ENCODE peak calls at places on chromosomes 7 and 10, in nine cellular contexts. One of them, this sample, is unnamed. For H3K4me1, the result is how much of the 10 kb centered on the place peaks cover.

GRCh38 chr7:141045842-141046630 is 27.8 kb upstream of the TMEM178B start:
- DNase-seq in endodermal cell: no peak
- DNase-seq in neural progenitor cell: no peak
- DNase-seq in left ventricle myocardium inferior: no peak
- DNase-seq in breast epithelium: no peak
- DNase-seq in heart left ventricle: no peak
- DNase-seq in A549: no peak
- DNase-seq in fibroblast of lung: no peak
- DNase-seq in cardiac muscle cell: peak
- DNase-seq in this sample: no peak

GRCh38 chr10:88190123-88190522 is 326.7 kb downstream of the PTEN start:
- DNase-seq in endodermal cell: no peak
- DNase-seq in neural progenitor cell: no peak
- DNase-seq in left ventricle myocardium inferior: no peak
- DNase-seq in breast epithelium: no peak
- DNase-seq in heart left ventricle: no peak
- DNase-seq in A549: no peak
- DNase-seq in fibroblast of lung: no peak
- DNase-seq in cardiac muscle cell: no peak
- DNase-seq in this sample: no peak

GRCh38 chr10:90087197-90088007 is 386.0 kb downstream of the KIF20B start:
- DNase-seq in endodermal cell: no peak
- DNase-seq in neural progenitor cell: no peak
- DNase-seq in left ventricle myocardium inferior: no peak
- DNase-seq in breast epithelium: no peak
- DNase-seq in heart left ventricle: no peak
- DNase-seq in A549: peak
- DNase-seq in fibroblast of lung: peak
- DNase-seq in cardiac muscle cell: peak
- DNase-seq in this sample: no peak

GRCh38 chr7:43508434-43508833 is 74.5 kb upstream of the STK17A start:
- DNase-seq in endodermal cell: no peak
- DNase-seq in neural progenitor cell: no peak
- DNase-seq in left ventricle myocardium inferior: no peak
- DNase-seq in breast epithelium: no peak
- DNase-seq in heart left ventricle: no peak
- DNase-seq in A549: no peak
- DNase-seq in fibroblast of lung: no peak
- DNase-seq in cardiac muscle cell: no peak
- DNase-seq in this sample: no peak

GRCh38 chr7:137546671-137547070 is 203.1 kb upstream of the PTN start:
- DNase-seq in endodermal cell: no peak
- DNase-seq in neural progenitor cell: no peak
- DNase-seq in left ventricle myocardium inferior: no peak
- DNase-seq in breast epithelium: no peak
- DNase-seq in heart left ventricle: no peak
- DNase-seq in A549: no peak
- DNase-seq in fibroblast of lung: peak
- DNase-seq in cardiac muscle cell: peak
- DNase-seq in this sample: no peak

GRCh38 chr10:46556515-46557318 is at the start of gene GPRIN2:
- DNase-seq in endodermal cell: peak
- DNase-seq in neural progenitor cell: peak
- DNase-seq in left ventricle myocardium inferior: peak
- DNase-seq in breast epithelium: peak
- DNase-seq in heart left ventricle: peak
- DNase-seq in A549: no peak
- DNase-seq in fibroblast of lung: no peak
- DNase-seq in cardiac muscle cell: no peak
- DNase-seq in this sample: peak

GRCh38 chr10:91409869-91410637 is at the start of gene HECTD2:
- DNase-seq in endodermal cell: peak
- DNase-seq in neural progenitor cell: peak
- DNase-seq in left ventricle myocardium inferior: peak
- DNase-seq in breast epithelium: peak
- DNase-seq in heart left ventricle: peak
- DNase-seq in A549: peak
- DNase-seq in fibroblast of lung: peak
- DNase-seq in cardiac muscle cell: peak
- DNase-seq in this sample: peak

GRCh38 chr7:158097511-158098124 is 490.0 kb downstream of the PTPRN2 start:
- DNase-seq in endodermal cell: peak
- DNase-seq in neural progenitor cell: no peak
- DNase-seq in left ventricle myocardium inferior: no peak
- DNase-seq in breast epithelium: no peak
- DNase-seq in heart left ventricle: peak
- DNase-seq in A549: no peak
- DNase-seq in fibroblast of lung: no peak
- DNase-seq in cardiac muscle cell: no peak
- DNase-seq in this sample: no peak

GRCh38 chr7:2613113-2613925 is 18.5 kb upstream of the TTYH3 start:
- DNase-seq in endodermal cell: peak
- DNase-seq in neural progenitor cell: no peak
- DNase-seq in left ventricle myocardium inferior: no peak
- DNase-seq in breast epithelium: no peak
- DNase-seq in heart left ventricle: no peak
- DNase-seq in A549: no peak
- DNase-seq in fibroblast of lung: no peak
- DNase-seq in cardiac muscle cell: no peak
- DNase-seq in this sample: peak

GRCh38 chr10:72015868-72016267 is 51.7 kb downstream of the CHST3 start:
- DNase-seq in endodermal cell: no peak
- DNase-seq in neural progenitor cell: no peak
- DNase-seq in left ventricle myocardium inferior: no peak
- DNase-seq in breast epithelium: no peak
- DNase-seq in heart left ventricle: no peak
- DNase-seq in A549: no peak
- DNase-seq in fibroblast of lung: no peak
- DNase-seq in cardiac muscle cell: no peak
- DNase-seq in this sample: no peak

GRCh38 chr10:122044045-122044661 is 55.2 kb downstream of the TACC2 start:
- DNase-seq in endodermal cell: peak
- DNase-seq in neural progenitor cell: peak
- DNase-seq in left ventricle myocardium inferior: no peak
- DNase-seq in breast epithelium: no peak
- DNase-seq in heart left ventricle: peak
- DNase-seq in A549: no peak
- DNase-seq in fibroblast of lung: peak
- DNase-seq in cardiac muscle cell: no peak
- DNase-seq in this sample: peak

GRCh38 chr10:133364645-133365431 is 7.0 kb upstream of the FUOM start:
- DNase-seq in endodermal cell: no peak
- DNase-seq in neural progenitor cell: no peak
- DNase-seq in left ventricle myocardium inferior: no peak
- DNase-seq in breast epithelium: no peak
- DNase-seq in heart left ventricle: no peak
- DNase-seq in A549: no peak
- DNase-seq in fibroblast of lung: no peak
- DNase-seq in cardiac muscle cell: no peak
- DNase-seq in this sample: no peak

GRCh38 chr10:47346572-47347302 is 1.4 kb upstream of the RBP3 start:
- DNase-seq in endodermal cell: no peak
- DNase-seq in neural progenitor cell: no peak
- DNase-seq in left ventricle myocardium inferior: no peak
- DNase-seq in breast epithelium: no peak
- DNase-seq in heart left ventricle: no peak
- DNase-seq in A549: no peak
- DNase-seq in fibroblast of lung: peak
- DNase-seq in cardiac muscle cell: no peak
- DNase-seq in this sample: no peak

DNA sequence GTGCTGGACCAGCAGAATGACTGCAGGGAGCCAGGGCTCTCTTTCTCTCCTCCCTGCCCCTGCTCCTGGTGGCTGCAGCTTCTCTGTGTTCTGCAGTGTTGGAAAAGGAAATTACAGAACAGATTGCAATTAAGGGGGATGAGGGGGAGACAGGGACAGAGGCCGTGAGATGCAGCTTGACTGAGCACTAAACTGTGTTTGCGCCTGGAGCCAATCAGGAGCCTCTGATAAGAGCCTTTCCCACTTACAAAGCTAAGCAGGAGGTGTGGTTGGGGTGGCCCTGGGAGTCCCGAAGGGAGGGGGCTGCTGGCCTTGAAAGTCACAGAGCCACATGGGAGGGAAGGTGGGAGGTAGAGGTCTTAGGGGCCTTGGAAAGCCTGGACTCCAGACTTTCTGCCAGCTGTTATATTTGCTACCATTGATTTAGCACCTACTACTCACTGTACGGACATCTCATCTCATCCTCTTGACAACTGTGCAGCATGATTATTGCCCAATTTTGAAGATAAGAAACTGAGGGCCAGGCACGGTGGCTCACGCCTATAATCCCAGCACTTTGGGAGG is 26.7 kb downstream of the TRIM8 start:
- DNase-seq in endodermal cell: peak
- DNase-seq in neural progenitor cell: no peak
- DNase-seq in left ventricle myocardium inferior: no peak
- DNase-seq in breast epithelium: no peak
- DNase-seq in heart left ventricle: no peak
- DNase-seq in A549: no peak
- DNase-seq in fibroblast of lung: no peak
- DNase-seq in cardiac muscle cell: no peak
- DNase-seq in this sample: no peak
- H3K4me1 ChIP-seq in endodermal cell: under half
- H3K4me1 ChIP-seq in neural progenitor cell: under half
- H3K4me1 ChIP-seq in left ventricle myocardium inferior: half or more
- H3K4me1 ChIP-seq in breast epithelium: under half
- H3K4me1 ChIP-seq in heart left ventricle: half or more
- H3K4me1 ChIP-seq in A549: under half
- H3K4me1 ChIP-seq in fibroblast of lung: under half
- H3K4me1 ChIP-seq in cardiac muscle cell: half or more
- H3K4me1 ChIP-seq in this sample: under half

DNA sequence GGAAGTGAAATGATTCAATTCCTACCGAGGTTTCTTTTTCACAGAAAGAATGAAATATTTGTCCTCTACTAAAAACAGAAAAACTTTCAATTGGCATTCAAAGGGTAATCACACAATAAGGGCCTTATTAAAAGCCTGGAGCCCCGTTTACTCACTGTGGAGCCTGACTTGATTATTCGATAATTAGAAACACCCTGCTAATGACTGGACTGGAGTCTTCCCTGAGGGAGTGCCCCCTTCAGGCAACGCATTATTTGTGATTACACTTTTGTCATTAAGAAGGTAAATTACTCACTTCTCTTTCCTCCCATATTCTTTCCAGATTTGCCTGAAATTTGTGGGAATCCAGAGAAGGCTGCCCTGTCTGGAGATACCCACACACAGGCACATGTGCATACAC is 444.2 kb upstream of the NPVF start:
- DNase-seq in endodermal cell: no peak
- DNase-seq in neural progenitor cell: no peak
- DNase-seq in left ventricle myocardium inferior: no peak
- DNase-seq in breast epithelium: no peak
- DNase-seq in heart left ventricle: no peak
- DNase-seq in A549: no peak
- DNase-seq in fibroblast of lung: no peak
- DNase-seq in cardiac muscle cell: no peak
- DNase-seq in this sample: no peak
- TF ChIP-seq CTCF in endodermal cell: peak
- TF ChIP-seq CTCF in neural progenitor cell: peak
- TF ChIP-seq CTCF in left ventricle myocardium inferior: no peak
- TF ChIP-seq CTCF in breast epithelium: no peak
- TF ChIP-seq CTCF in heart left ventricle: no peak
- TF ChIP-seq CTCF in A549: no peak
- TF ChIP-seq CTCF in fibroblast of lung: no peak
- TF ChIP-seq CTCF in cardiac muscle cell: no peak
- TF ChIP-seq CTCF in this sample: no peak

GRCh38 chr7:157001920-157002818 is 8.3 kb downstream of the MNX1 start:
- DNase-seq in endodermal cell: peak
- DNase-seq in neural progenitor cell: peak
- DNase-seq in left ventricle myocardium inferior: no peak
- DNase-seq in breast epithelium: no peak
- DNase-seq in heart left ventricle: no peak
- DNase-seq in A549: no peak
- DNase-seq in fibroblast of lung: no peak
- DNase-seq in cardiac muscle cell: no peak
- DNase-seq in this sample: peak

GRCh38 chr7:157004050-157004838 is 6.2 kb downstream of the MNX1 start:
- DNase-seq in endodermal cell: peak
- DNase-seq in neural progenitor cell: peak
- DNase-seq in left ventricle myocardium inferior: no peak
- DNase-seq in breast epithelium: no peak
- DNase-seq in heart left ventricle: no peak
- DNase-seq in A549: no peak
- DNase-seq in fibroblast of lung: peak
- DNase-seq in cardiac muscle cell: peak
- DNase-seq in this sample: no peak

GRCh38 chr7:157002819-157003421 is 7.5 kb downstream of the MNX1 start:
- DNase-seq in endodermal cell: peak
- DNase-seq in neural progenitor cell: peak
- DNase-seq in left ventricle myocardium inferior: no peak
- DNase-seq in breast epithelium: no peak
- DNase-seq in heart left ventricle: no peak
- DNase-seq in A549: no peak
- DNase-seq in fibroblast of lung: no peak
- DNase-seq in cardiac muscle cell: no peak
- DNase-seq in this sample: peak

GRCh38 chr7:157004839-157005455 is 5.5 kb downstream of the MNX1 start:
- DNase-seq in endodermal cell: peak
- DNase-seq in neural progenitor cell: no peak
- DNase-seq in left ventricle myocardium inferior: no peak
- DNase-seq in breast epithelium: no peak
- DNase-seq in heart left ventricle: no peak
- DNase-seq in A549: no peak
- DNase-seq in fibroblast of lung: no peak
- DNase-seq in cardiac muscle cell: no peak
- DNase-seq in this sample: peak

GRCh38 chr7:157003445-157004049 is 6.9 kb downstream of the MNX1 start:
- DNase-seq in endodermal cell: no peak
- DNase-seq in neural progenitor cell: peak
- DNase-seq in left ventricle myocardium inferior: no peak
- DNase-seq in breast epithelium: no peak
- DNase-seq in heart left ventricle: no peak
- DNase-seq in A549: no peak
- DNase-seq in fibroblast of lung: no peak
- DNase-seq in cardiac muscle cell: no peak
- DNase-seq in this sample: peak
- H3K4me1 ChIP-seq in endodermal cell: under half
- H3K4me1 ChIP-seq in neural progenitor cell: under half
- H3K4me1 ChIP-seq in left ventricle myocardium inferior: half or more
- H3K4me1 ChIP-seq in breast epithelium: under half
- H3K4me1 ChIP-seq in heart left ventricle: under half
- H3K4me1 ChIP-seq in A549: under half
- H3K4me1 ChIP-seq in fibroblast of lung: under half
- H3K4me1 ChIP-seq in cardiac muscle cell: under half
- H3K4me1 ChIP-seq in this sample: under half

GRCh38 chr10:68223535-68224165 is 8.3 kb downstream of the ATOH7 start:
- DNase-seq in endodermal cell: peak
- DNase-seq in neural progenitor cell: peak
- DNase-seq in left ventricle myocardium inferior: no peak
- DNase-seq in breast epithelium: no peak
- DNase-seq in heart left ventricle: no peak
- DNase-seq in A549: peak
- DNase-seq in fibroblast of lung: no peak
- DNase-seq in cardiac muscle cell: no peak
- DNase-seq in this sample: no peak
- TF ChIP-seq CTCF in endodermal cell: peak
- TF ChIP-seq CTCF in neural progenitor cell: peak
- TF ChIP-seq CTCF in left ventricle myocardium inferior: no peak
- TF ChIP-seq CTCF in breast epithelium: no peak
- TF ChIP-seq CTCF in heart left ventricle: no peak
- TF ChIP-seq CTCF in A549: no peak
- TF ChIP-seq CTCF in fibroblast of lung: no peak
- TF ChIP-seq CTCF in cardiac muscle cell: no peak
- TF ChIP-seq CTCF in this sample: no peak

GRCh38 chr10:119441921-119442757 is 100.4 kb downstream of the RGS10 start:
- DNase-seq in endodermal cell: no peak
- DNase-seq in neural progenitor cell: peak
- DNase-seq in left ventricle myocardium inferior: no peak
- DNase-seq in breast epithelium: no peak
- DNase-seq in heart left ventricle: peak
- DNase-seq in A549: no peak
- DNase-seq in fibroblast of lung: no peak
- DNase-seq in cardiac muscle cell: no peak
- DNase-seq in this sample: no peak
- H3K4me1 ChIP-seq in endodermal cell: under half
- H3K4me1 ChIP-seq in neural progenitor cell: under half
- H3K4me1 ChIP-seq in left ventricle myocardium inferior: under half
- H3K4me1 ChIP-seq in breast epithelium: under half
- H3K4me1 ChIP-seq in heart left ventricle: under half
- H3K4me1 ChIP-seq in A549: under half
- H3K4me1 ChIP-seq in fibroblast of lung: under half
- H3K4me1 ChIP-seq in cardiac muscle cell: under half
- H3K4me1 ChIP-seq in this sample: under half